ENCODE peak calls at places on chromosomes 5 and 9, in five cellular contexts. A, F, M, E and W are unnamed samples.

GRCh38 chr9:132697230-132697629 is 27.0 kb downstream of the GTF3C4 start:
- DNase-seq in A (no peak), F (no peak), M (no peak), E (no peak), W (no peak)

GRCh38 chr5:172380992-172381643 is 73.2 kb downstream of the SH3PXD2B start:
- DNase-seq in A (peak; percentile 86), F (peak; percentile 62), M (no peak), E (no peak), W (peak; percentile 87)

GRCh38 chr5:33311893-33312292 is 128.9 kb upstream of the TARS1 start:
- DNase-seq in A (no peak), F (peak; percentile 96), M (no peak), E (no peak), W (no peak)

GRCh38 chr5:14521748-14522147 is 59.8 kb upstream of the OTULINL start:
- DNase-seq in A (no peak), F (no peak), M (no peak), E (no peak), W (no peak)

GRCh38 chr9:91182429-91182828 is 179.3 kb downstream of the AUH start:
- DNase-seq in A (peak; percentile 36), F (no peak), M (peak; percentile 71), E (no peak), W (peak; percentile 73)

GRCh38 chr9:35195683-35196082 is 33.9 kb downstream of the UNC13B start:
- DNase-seq in A (no peak), F (peak; percentile 21), M (no peak), E (no peak), W (no peak)

GRCh38 chr5:1007221-1007680 is 1.4 kb upstream of the NKD2 start:
- DNase-seq in A (no peak), F (no peak), M (no peak), E (no peak), W (peak; percentile 40)

GRCh38 chr9:27094640-27095039 is 14.4 kb upstream of the TEK start:
- DNase-seq in A (no peak), F (peak; percentile 60), M (no peak), E (no peak), W (no peak)